ENCODE peak calls at places on chromosomes 7 and 10, in six cellular contexts. G is epithelial cell of esophagus, V is breast epithelium, Q is psoas muscle, S is GM23248, T is HFF-Myc. E is an unnamed sample.

GRCh38 chr7:67955061-67955460 is 958.4 kb downstream of the TYW1 start:
- DNase-seq in G (no peak), V (no peak), Q (no peak), S (no peak), T (no peak), E (no peak)

GRCh38 chr10:114021135-114021534 is 22.5 kb upstream of the ADRB1 start:
- DNase-seq in G (no peak), V (no peak), Q (no peak), S (no peak), T (no peak), E (no peak)

GRCh38 chr10:15719899-15720634 is at the start of gene ITGA8:
- DNase-seq in G (no peak), V (no peak), Q (no peak), S (peak), T (no peak), E (no peak)

GRCh38 chr7:123961731-123962130 is 36.7 kb downstream of the SPAM1 start:
- DNase-seq in G (peak), V (no peak), Q (no peak), S (no peak), T (no peak), E (no peak)

GRCh38 chr7:73308074-73308664 is 457 bp downstream of the NSUN5 start:
- DNase-seq in G (peak), V (no peak), Q (no peak), S (peak), T (no peak), E (no peak)

GRCh38 chr7:91796122-91796521 is 84.4 kb downstream of the MTERF1 start:
- DNase-seq in G (no peak), V (no peak), Q (no peak), S (no peak), T (no peak), E (no peak)

GRCh38 chr10:112446055-112446854 is 459 bp downstream of the ZDHHC6 start:
- DNase-seq in G (peak), V (no peak), Q (no peak), S (peak), T (no peak), E (no peak)

GRCh38 chr10:63707254-63707910 is 186.2 kb downstream of the REEP3 start:
- DNase-seq in G (peak), V (no peak), Q (no peak), S (peak), T (peak), E (no peak)

GRCh38 chr10:124703778-124704427 is 40.3 kb downstream of the FAM53B start:
- DNase-seq in G (no peak), V (peak), Q (peak), S (no peak), T (no peak), E (peak)

GRCh38 chr7:30752979-30753378 is 1.0 kb downstream of the INMT start:
- DNase-seq in G (no peak), V (no peak), Q (peak), S (peak), T (no peak), E (no peak)

GRCh38 chr7:37729160-37729559 is 45.6 kb downstream of the GPR141 start:
- DNase-seq in G (no peak), V (no peak), Q (no peak), S (no peak), T (no peak), E (no peak)

GRCh38 chr7:106618480-106618879 is 42.5 kb downstream of the CCDC71L start:
- DNase-seq in G (peak), V (no peak), Q (no peak), S (peak), T (no peak), E (no peak)

GRCh38 chr10:72124984-72125383 is 36.6 kb upstream of the SPOCK2 start:
- DNase-seq in G (no peak), V (no peak), Q (no peak), S (peak), T (no peak), E (no peak)

GRCh38 chr10:5584895-5585516 is 60.2 kb downstream of the CALML3 start:
- DNase-seq in G (peak), V (peak), Q (no peak), S (peak), T (no peak), E (no peak)

GRCh38 chr10:102669206-102670064 is 25.2 kb downstream of the TRIM8 start:
- DNase-seq in G (peak), V (no peak), Q (peak), S (peak), T (no peak), E (no peak)

GRCh38 chr10:72009430-72010081 is 45.4 kb downstream of the CHST3 start:
- DNase-seq in G (peak), V (peak), Q (peak), S (peak), T (peak), E (no peak)

GRCh38 chr7:129494041-129494440 is 8.3 kb upstream of the SMKR1 start:
- DNase-seq in G (peak), V (no peak), Q (no peak), S (peak), T (peak), E (no peak)

GRCh38 chr10:63671317-63671937 is 150.2 kb downstream of the REEP3 start:
- DNase-seq in G (no peak), V (no peak), Q (no peak), S (peak), T (peak), E (no peak)

GRCh38 chr10:90967865-90968264 is 47.0 kb upstream of the ANKRD1 start:
- DNase-seq in G (no peak), V (no peak), Q (no peak), S (no peak), T (no peak), E (no peak)

GRCh38 chr10:24949616-24950015 is 2.8 kb downstream of the PRTFDC1 start:
- DNase-seq in G (no peak), V (no peak), Q (no peak), S (no peak), T (no peak), E (no peak)

GRCh38 chr10:13099144-13099665 is 758 bp upstream of the OPTN start:
- DNase-seq in G (peak), V (peak), Q (peak), S (peak), T (peak), E (peak)

GRCh38 chr10:44935201-44935960 is 24.2 kb upstream of the RASSF4 start:
- DNase-seq in G (peak), V (peak), Q (no peak), S (peak), T (no peak), E (peak)

GRCh38 chr7:153422291-153423189 is 629.7 kb upstream of the DPP6 start:
- DNase-seq in G (no peak), V (no peak), Q (no peak), S (no peak), T (no peak), E (no peak)

DNA sequence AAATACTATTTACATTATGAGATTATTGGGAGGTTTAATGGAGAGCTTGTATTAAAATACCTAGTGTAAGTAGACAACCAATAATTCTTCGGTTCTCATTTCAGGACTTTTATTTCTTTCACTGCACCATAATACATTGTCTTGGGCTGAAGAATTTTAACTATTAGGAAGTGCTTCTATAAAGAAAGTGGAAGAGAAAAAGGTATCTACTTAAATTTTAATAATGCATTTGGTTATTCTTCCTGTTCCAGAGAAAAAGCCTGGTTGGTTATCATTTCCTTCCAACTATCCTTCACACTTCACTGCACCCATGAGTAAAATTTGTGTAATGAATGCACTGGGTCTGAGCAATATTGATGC is 629.0 kb upstream of the DPP6 start:
- DNase-seq in G (no peak), V (no peak), Q (no peak), S (no peak), T (no peak), E (no peak)
- H3K4me3 ChIP-seq in G (no peak), V (no peak), Q (no peak), S (no peak), T (no peak), E (no peak)

DNA sequence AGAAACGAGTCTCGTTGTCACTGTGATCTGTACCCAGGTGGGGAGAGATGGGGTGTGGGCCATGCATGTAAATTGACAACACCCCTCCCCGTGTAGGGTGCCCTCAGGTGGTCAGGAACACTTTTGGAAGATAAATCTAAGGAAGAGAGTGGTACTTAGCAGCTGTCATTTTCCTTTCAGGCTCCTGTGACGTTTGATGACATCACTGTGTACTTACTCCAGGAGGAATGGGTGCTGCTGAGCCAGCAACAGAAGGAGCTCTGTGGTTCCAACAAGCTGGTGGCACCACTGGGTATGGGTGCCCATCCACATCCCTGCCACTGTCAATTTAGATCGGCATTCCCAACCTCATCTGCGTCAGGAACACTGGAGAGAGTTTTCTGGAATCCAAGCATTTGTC is 6.3 kb downstream of the ZNF862 start:
- DNase-seq in G (no peak), V (no peak), Q (no peak), S (no peak), T (no peak), E (no peak)
- H3K4me3 ChIP-seq in G (no peak), V (no peak), Q (no peak), S (no peak), T (no peak), E (no peak)

GRCh38 chr7:100614308-100614861 is 2.0 kb downstream of the MOSPD3 start:
- DNase-seq in G (no peak), V (no peak), Q (no peak), S (no peak), T (no peak), E (no peak)

GRCh38 chr7:100612730-100613446 is 548 bp downstream of the MOSPD3 start:
- DNase-seq in G (peak), V (peak), Q (no peak), S (peak), T (no peak), E (no peak)

GRCh38 chr7:100611983-100612729 is at the start of gene MOSPD3:
- DNase-seq in G (peak), V (peak), Q (peak), S (peak), T (peak), E (peak)

GRCh38 chr7:100613447-100614185 is 1.3 kb downstream of the MOSPD3 start:
- DNase-seq in G (no peak), V (no peak), Q (no peak), S (no peak), T (no peak), E (no peak)
- H3K4me3 ChIP-seq in G (peak), V (peak), Q (peak), S (peak), T (peak), E (peak)

GRCh38 chr10:109895095-109895818 is 28.1 kb downstream of the XPNPEP1 start:
- DNase-seq in G (no peak), V (no peak), Q (peak), S (peak), T (no peak), E (peak)
- H3K4me3 ChIP-seq in G (no peak), V (no peak), Q (peak), S (no peak), T (no peak), E (no peak)

DNA sequence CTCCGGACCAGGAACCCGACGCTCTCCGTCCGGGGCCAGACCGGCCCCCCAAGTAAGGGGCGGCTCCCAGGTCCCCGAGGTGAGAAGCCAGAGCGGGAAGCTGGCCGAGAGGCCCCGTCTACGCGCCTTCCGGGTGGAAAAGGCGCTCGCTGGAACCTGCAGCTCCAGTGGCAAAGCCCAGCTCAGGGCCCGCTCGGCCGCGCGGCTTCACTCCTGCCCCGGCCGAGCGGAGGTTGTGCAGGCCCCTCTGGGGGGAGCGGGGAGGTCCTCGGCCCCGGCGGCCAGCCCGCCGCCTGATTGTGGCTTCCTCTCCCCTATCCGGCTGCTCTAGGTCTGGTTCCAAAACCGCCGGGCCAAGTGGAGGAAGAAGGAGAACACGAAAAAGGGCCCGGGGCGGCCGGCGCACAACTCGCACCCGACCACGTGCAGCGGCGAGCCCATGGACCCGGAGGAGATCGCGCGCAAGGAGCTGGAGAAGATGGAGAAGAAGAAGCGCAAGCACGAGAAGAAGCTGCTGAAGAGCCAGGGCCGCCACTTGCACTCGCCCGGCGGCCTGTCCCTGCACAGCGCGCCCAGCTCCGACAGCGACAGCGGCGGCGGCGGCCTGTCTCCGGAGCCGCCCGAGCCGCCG is 2.9 kb downstream of the UNCX start:
- DNase-seq in G (no peak), V (no peak), Q (no peak), S (peak), T (no peak), E (no peak)
- H3K4me3 ChIP-seq in G (no peak), V (no peak), Q (no peak), S (no peak), T (no peak), E (no peak)

GRCh38 chr7:157013101-157013500 is 2.6 kb upstream of the MNX1 start:
- DNase-seq in G (no peak), V (no peak), Q (no peak), S (no peak), T (no peak), E (no peak)
- H3K4me3 ChIP-seq in G (no peak), V (no peak), Q (no peak), S (no peak), T (no peak), E (no peak)